ENCODE peak calls at places on chromosomes 1 and 21, in ten cellular contexts. B, T, Q, P, S, C, A, H, O and E are unnamed samples.

GRCh38 chr1:2801535-2802291 is at the start of gene TTC34:
- DNase-seq in B (peak), T (no peak), Q (no peak), P (no peak), S (peak), C (peak), A (no peak), H (peak), O (no peak), E (no peak)

GRCh38 chr1:92424376-92424775 is 62.3 kb downstream of the GFI1 start:
- DNase-seq in B (no peak), T (no peak), Q (no peak), P (no peak), S (no peak), C (no peak), A (peak), H (no peak), O (no peak), E (no peak)

GRCh38 chr21:30924171-30924680 is 42.8 kb upstream of the KRTAP11-1 start:
- DNase-seq in B (no peak), T (no peak), Q (no peak), P (no peak), S (no peak), C (no peak), A (no peak), H (no peak), O (no peak), E (no peak)

GRCh38 chr1:19665456-19666138 is 922 bp downstream of the HTR6 start:
- DNase-seq in B (no peak), T (no peak), Q (peak), P (no peak), S (no peak), C (no peak), A (no peak), H (no peak), O (no peak), E (no peak)

GRCh38 chr1:205681364-205681763 is 1.1 kb upstream of the SLC45A3 start:
- DNase-seq in B (no peak), T (no peak), Q (no peak), P (no peak), S (no peak), C (no peak), A (no peak), H (no peak), O (no peak), E (peak)

GRCh38 chr1:9198538-9199361 is 35.8 kb upstream of the H6PD start:
- DNase-seq in B (no peak), T (peak), Q (peak), P (no peak), S (no peak), C (no peak), A (no peak), H (peak), O (peak), E (no peak)

GRCh38 chr1:31689821-31690220 is 14.0 kb downstream of the COL16A1 start:
- DNase-seq in B (peak), T (no peak), Q (no peak), P (no peak), S (no peak), C (peak), A (no peak), H (no peak), O (peak), E (peak)

GRCh38 chr1:29236993-29237905 is 927 bp downstream of the PTPRU start:
- DNase-seq in B (peak), T (peak), Q (no peak), P (peak), S (peak), C (peak), A (no peak), H (peak), O (peak), E (peak)

GRCh38 chr1:15020943-15021745 is 132.4 kb upstream of the TMEM51 start:
- DNase-seq in B (no peak), T (no peak), Q (no peak), P (no peak), S (no peak), C (no peak), A (no peak), H (no peak), O (no peak), E (no peak)

GRCh38 chr1:244002721-244003120 is 48.4 kb upstream of the ZBTB18 start:
- DNase-seq in B (no peak), T (no peak), Q (no peak), P (no peak), S (no peak), C (no peak), A (no peak), H (no peak), O (no peak), E (no peak)

GRCh38 chr1:199784127-199784526 is 243.4 kb upstream of the NR5A2 start:
- DNase-seq in B (no peak), T (no peak), Q (no peak), P (no peak), S (no peak), C (peak), A (no peak), H (no peak), O (no peak), E (peak)

GRCh38 chr1:23530089-23530749 is 814 bp downstream of the E2F2 start:
- DNase-seq in B (no peak), T (no peak), Q (no peak), P (no peak), S (peak), C (no peak), A (no peak), H (peak), O (no peak), E (no peak)

GRCh38 chr1:23868848-23869450 is 859 bp upstream of the FUCA1 start:
- DNase-seq in B (no peak), T (no peak), Q (no peak), P (no peak), S (no peak), C (no peak), A (no peak), H (peak), O (no peak), E (no peak)

GRCh38 chr1:22273686-22274681 is 131.1 kb upstream of the WNT4 start:
- DNase-seq in B (no peak), T (no peak), Q (no peak), P (no peak), S (no peak), C (peak), A (no peak), H (no peak), O (no peak), E (peak)

GRCh38 chr1:24205701-24206464 is 18.8 kb upstream of the IFNLR1 start:
- DNase-seq in B (no peak), T (no peak), Q (no peak), P (no peak), S (no peak), C (no peak), A (no peak), H (no peak), O (no peak), E (peak)

GRCh38 chr1:77282866-77283539 is 1.2 kb downstream of the AK5 start:
- DNase-seq in B (peak), T (peak), Q (peak), P (no peak), S (no peak), C (peak), A (no peak), H (peak), O (no peak), E (no peak)

GRCh38 chr1:236457775-236458174 is 63.7 kb downstream of the EDARADD start:
- DNase-seq in B (no peak), T (no peak), Q (no peak), P (no peak), S (peak), C (no peak), A (no peak), H (peak), O (no peak), E (no peak)

GRCh38 chr1:210653771-210654170 is 325.1 kb downstream of the HHAT start:
- DNase-seq in B (no peak), T (no peak), Q (no peak), P (no peak), S (no peak), C (no peak), A (no peak), H (no peak), O (no peak), E (peak)

GRCh38 chr21:45640888-45641479 is 2.5 kb upstream of the PCBP3 start:
- DNase-seq in B (no peak), T (no peak), Q (peak), P (no peak), S (peak), C (no peak), A (no peak), H (no peak), O (peak), E (no peak)

GRCh38 chr1:44230796-44231195 is 17.5 kb downstream of the DMAP1 start:
- DNase-seq in B (no peak), T (no peak), Q (no peak), P (no peak), S (no peak), C (no peak), A (no peak), H (no peak), O (no peak), E (no peak)

GRCh38 chr1:199221371-199222150 is 582.7 kb downstream of the PTPRC start:
- DNase-seq in B (no peak), T (no peak), Q (no peak), P (peak), S (no peak), C (no peak), A (no peak), H (no peak), O (no peak), E (no peak)

GRCh38 chr1:111202707-111203623 is 2.5 kb upstream of the DENND2D start:
- DNase-seq in B (peak), T (no peak), Q (no peak), P (no peak), S (no peak), C (peak), A (peak), H (no peak), O (no peak), E (no peak)

GRCh38 chr21:14620152-14620551 is 74.0 kb upstream of the SAMSN1 start:
- DNase-seq in B (no peak), T (no peak), Q (no peak), P (no peak), S (no peak), C (no peak), A (peak), H (no peak), O (no peak), E (no peak)

GRCh38 chr1:63453232-63453631 is 69.8 kb downstream of the ITGB3BP start:
- DNase-seq in B (no peak), T (no peak), Q (no peak), P (no peak), S (no peak), C (no peak), A (no peak), H (no peak), O (no peak), E (no peak)

GRCh38 chr1:75953461-75953860 is 21.3 kb upstream of the ASB17 start:
- DNase-seq in B (peak), T (no peak), Q (no peak), P (no peak), S (no peak), C (no peak), A (no peak), H (no peak), O (no peak), E (no peak)

GRCh38 chr1:50474859-50475809 is 51.9 kb upstream of the DMRTA2 start:
- DNase-seq in B (peak), T (no peak), Q (peak), P (no peak), S (no peak), C (peak), A (no peak), H (no peak), O (no peak), E (peak)

GRCh38 chr1:236524892-236525179 is 1.1 kb downstream of the LGALS8 start:
- DNase-seq in B (no peak), T (no peak), Q (no peak), P (no peak), S (no peak), C (no peak), A (peak), H (no peak), O (no peak), E (no peak)